ENCODE peak calls at places on chromosomes 2 and 18, in five cellular contexts. S is right atrium auricular region; B is activated CD4-positive, CD25-positive, alpha-beta regulatory T cell treated with anti-CD3 and anti-CD28 coated beads, Interleukin-2, amount 50 U/mL, for 16 hours; N is mucosa of descending colon; D is cardiac muscle cell. E is an unnamed sample.

GRCh38 chr2:156635646-156636045 is 199.5 kb downstream of the GPD2 start:
- DNase-seq in D (no peak), B (no peak), N (no peak), S (no peak), E (no peak)

GRCh38 chr2:32910883-32911598 is 35.7 kb upstream of the LTBP1 start:
- DNase-seq in B (no peak), N (no peak), D (no peak), S (no peak), E (no peak)

GRCh38 chr2:31256611-31257382 is 22.8 kb downstream of the EHD3 start:
- DNase-seq in S (no peak), B (no peak), D (no peak), N (no peak), E (no peak)

GRCh38 chr18:37252854-37253396 is 312.7 kb downstream of the CELF4 start:
- DNase-seq in B (no peak), S (no peak), N (no peak), D (no peak), E (no peak)

GRCh38 chr2:126933707-126934106 is 35.0 kb downstream of the TEX51 start:
- DNase-seq in S (no peak), B (no peak), N (no peak), D (no peak), E (no peak)

GRCh38 chr2:67399831-67400489 is 2.8 kb downstream of the ETAA1 start:
- DNase-seq in S (no peak), D (no peak), N (no peak), B (no peak), E (no peak)

GRCh38 chr2:225379861-225380260 is 19.6 kb upstream of the NYAP2 start:
- DNase-seq in B (no peak), D (no peak), N (no peak), S (no peak), E (no peak)

GRCh38 chr18:51195602-51196115 is 1.8 kb downstream of the MEX3C start:
- DNase-seq in D (peak), B (no peak), S (no peak), N (no peak), E (peak)

GRCh38 chr2:129876576-129876975 is 102.9 kb upstream of the RAB6C start:
- DNase-seq in B (no peak), D (no peak), S (peak), N (no peak), E (no peak)

GRCh38 chr2:164890533-164890932 is 48.9 kb upstream of the COBLL1 start:
- DNase-seq in N (no peak), B (no peak), D (no peak), S (no peak), E (peak)

GRCh38 chr2:227767830-227768229 is 22.1 kb downstream of the SCYGR8 start:
- DNase-seq in D (no peak), N (no peak), S (no peak), B (no peak), E (no peak)

GRCh38 chr2:144466637-144467036 is 53.3 kb downstream of the ZEB2 start:
- DNase-seq in N (no peak), B (no peak), S (no peak), D (no peak), E (no peak)

GRCh38 chr2:31535753-31536152 is 45.0 kb downstream of the SRD5A2 start:
- DNase-seq in S (no peak), N (no peak), B (no peak), D (no peak), E (no peak)

GRCh38 chr18:61953161-61953560 is 60.4 kb upstream of the RNF152 start:
- DNase-seq in S (no peak), B (no peak), D (no peak), N (no peak), E (no peak)

GRCh38 chr2:111704246-111704645 is 179.7 kb downstream of the ANAPC1 start:
- DNase-seq in N (no peak), B (no peak), S (no peak), D (no peak), E (no peak)

GRCh38 chr2:64376926-64377325 is 77.0 kb upstream of the LGALSL start:
- DNase-seq in S (no peak), B (no peak), D (no peak), N (no peak), E (no peak)

GRCh38 chr2:32652555-32653209 is 24.8 kb downstream of the TTC27 start:
- DNase-seq in N (no peak), B (no peak), S (no peak), D (no peak), E (no peak)

GRCh38 chr18:564708-565561 is 15.2 kb upstream of the CETN1 start:
- DNase-seq in N (no peak), B (no peak), D (peak), S (no peak), E (no peak)

GRCh38 chr18:78692105-78692504 is 287.5 kb upstream of the SALL3 start:
- DNase-seq in N (no peak), S (no peak), B (no peak), D (no peak), E (no peak)

GRCh38 chr2:144458536-144458935 is 61.4 kb downstream of the ZEB2 start:
- DNase-seq in S (no peak), N (no peak), B (no peak), D (no peak), E (no peak)

GRCh38 chr2:135144343-135144742 is 92.3 kb downstream of the RAB3GAP1 start:
- DNase-seq in N (no peak), B (no peak), S (no peak), D (no peak), E (no peak)

GRCh38 chr2:141923657-141924056 is 207.2 kb downstream of the LRP1B start:
- DNase-seq in B (no peak), N (no peak), S (no peak), D (no peak), E (no peak)

GRCh38 chr2:182447843-182448242 is 21.0 kb upstream of the PDE1A start:
- DNase-seq in N (no peak), D (no peak), B (no peak), S (no peak), E (no peak)

GRCh38 chr2:24635181-24635580 is 144.1 kb downstream of the NCOA1 start:
- DNase-seq in N (no peak), D (no peak), B (no peak), S (no peak), E (no peak)

GRCh38 chr18:43876286-43877082 is 599.2 kb upstream of the SYT4 start:
- DNase-seq in D (no peak), B (no peak), N (no peak), S (no peak), E (no peak)

GRCh38 chr2:102034683-102035606 is 43.2 kb downstream of the IL1R2 start:
- DNase-seq in S (no peak), N (no peak), B (no peak), D (no peak), E (no peak)

GRCh38 chr2:240997141-240997855 is 1.1 kb upstream of the SNED1 start:
- DNase-seq in N (peak), B (no peak), S (peak), D (no peak), E (no peak)

GRCh38 chr2:39513641-39514094 is 76.6 kb upstream of the MAP4K3 start:
- DNase-seq in N (no peak), S (peak), B (peak), D (peak), E (peak)

GRCh38 chr2:235595420-235596010 is 101.7 kb downstream of the AGAP1 start:
- DNase-seq in D (peak), B (no peak), S (peak), N (peak), E (peak)

GRCh38 chr2:85326946-85327756 is 638 bp downstream of the TGOLN2 start:
- DNase-seq in B (peak), N (peak), S (no peak), D (peak), E (peak)

GRCh38 chr18:56747857-56748256 is 96.7 kb downstream of the WDR7 start:
- DNase-seq in B (no peak), D (no peak), N (no peak), S (no peak), E (no peak)

GRCh38 chr2:44135307-44135706 is 33.4 kb upstream of the PPM1B start:
- DNase-seq in D (no peak), N (no peak), B (no peak), S (no peak), E (no peak)

GRCh38 chr2:209501579-209501978 is 77.7 kb downstream of the MAP2 start:
- DNase-seq in B (no peak), S (no peak), N (no peak), D (no peak), E (no peak)

GRCh38 chr18:24656571-24656971 is 196.1 kb downstream of the HRH4 start:
- DNase-seq in S (no peak), N (no peak), B (no peak), D (no peak), E (no peak)

GRCh38 chr2:112493858-112494648 is 12.1 kb downstream of the TTL start:
- DNase-seq in B (no peak), N (no peak), S (no peak), D (no peak), E (no peak)

GRCh38 chr2:46915281-46915810 is at the start of gene MCFD2:
- DNase-seq in N (no peak), S (no peak), D (no peak), B (no peak), E (no peak)

GRCh38 chr2:30417253-30417652 is 29.8 kb upstream of the LCLAT1 start:
- DNase-seq in D (no peak), N (no peak), B (no peak), S (peak), E (no peak)